ENCODE peak calls at places on chromosomes 7 and 10, in eight cellular contexts. R is C1 segment of cervical spinal cord; U is naive thymus-derived CD8-positive, alpha-beta T cell; F is EL; H is activated naive CD8-positive, alpha-beta T cell treated with anti-CD3 and anti-CD28 coated beads, Interleukin-2, amount 50 U/mL, for 24 hours; V is amniotic epithelial cell; B is tibial artery; O is T-cell. G is an unnamed sample.

GRCh38 chr10:122054046-122055025 is 65.4 kb downstream of the TACC2 start:
- DNase-seq in R (no peak), U (no peak), F (peak), H (peak), V (peak), B (peak), O (no peak), G (peak)

GRCh38 chr10:43100366-43100765 is 23.5 kb downstream of the RET start:
- DNase-seq in R (no peak), U (no peak), F (no peak), H (no peak), V (no peak), B (no peak), O (no peak), G (no peak)

GRCh38 chr10:43294241-43294658 is 27.4 kb upstream of the RASGEF1A start:
- DNase-seq in R (no peak), U (peak), F (no peak), H (peak), V (no peak), B (no peak), O (peak), G (no peak)

GRCh38 chr10:2367083-2367482 is 629.8 kb upstream of the ADARB2 start:
- DNase-seq in R (no peak), U (no peak), F (no peak), H (no peak), V (no peak), B (no peak), O (no peak), G (no peak)

GRCh38 chr10:48468130-48468790 is 136.6 kb downstream of the ARHGAP22 start:
- DNase-seq in R (no peak), U (no peak), F (no peak), H (no peak), V (no peak), B (no peak), O (peak), G (no peak)

GRCh38 chr7:118731854-118732253 is 507.4 kb downstream of the ANKRD7 start:
- DNase-seq in R (no peak), U (no peak), F (no peak), H (no peak), V (no peak), B (no peak), O (no peak), G (no peak)

GRCh38 chr7:24383055-24383454 is 99.1 kb downstream of the NPY start:
- DNase-seq in R (no peak), U (no peak), F (no peak), H (no peak), V (no peak), B (no peak), O (no peak), G (no peak)

GRCh38 chr10:35153723-35154122 is 27.1 kb downstream of the CREM start:
- DNase-seq in R (no peak), U (no peak), F (no peak), H (no peak), V (peak), B (no peak), O (no peak), G (no peak)

GRCh38 chr10:110434477-110435096 is 63.1 kb upstream of the DUSP5 start:
- DNase-seq in R (no peak), U (no peak), F (no peak), H (no peak), V (no peak), B (no peak), O (no peak), G (no peak)

GRCh38 chr7:50273870-50274269 is 30.6 kb upstream of the IKZF1 start:
- DNase-seq in R (no peak), U (no peak), F (no peak), H (no peak), V (no peak), B (no peak), O (no peak), G (no peak)

GRCh38 chr7:113890326-113891030 is 28.3 kb downstream of the PPP1R3A start:
- DNase-seq in R (no peak), U (no peak), F (peak), H (no peak), V (no peak), B (no peak), O (no peak), G (no peak)

GRCh38 chr7:51067757-51068156 is 248.9 kb downstream of the COBL start:
- DNase-seq in R (no peak), U (peak), F (peak), H (peak), V (peak), B (peak), O (peak), G (peak)

GRCh38 chr10:122301811-122302115 is 30.7 kb downstream of the BTBD16 start:
- DNase-seq in R (no peak), U (no peak), F (no peak), H (no peak), V (no peak), B (no peak), O (no peak), G (no peak)

GRCh38 chr7:122885583-122886356 is 490 bp downstream of the CADPS2 start:
- DNase-seq in R (no peak), U (no peak), F (peak), H (peak), V (peak), B (peak), O (no peak), G (peak)

GRCh38 chr10:91540714-91541113 is 92.2 kb downstream of the PPP1R3C start:
- DNase-seq in R (no peak), U (no peak), F (peak), H (no peak), V (no peak), B (no peak), O (no peak), G (peak)

GRCh38 chr10:16348891-16349290 is 87.9 kb upstream of the PTER start:
- DNase-seq in R (no peak), U (no peak), F (no peak), H (no peak), V (no peak), B (no peak), O (no peak), G (no peak)

GRCh38 chr7:28389504-28390385 is 22.6 kb upstream of the CREB5 start:
- DNase-seq in R (no peak), U (no peak), F (peak), H (no peak), V (peak), B (no peak), O (no peak), G (peak)

GRCh38 chr7:79050592-79050991 is 402.9 kb downstream of the MAGI2 start:
- DNase-seq in R (no peak), U (no peak), F (peak), H (no peak), V (peak), B (no peak), O (no peak), G (no peak)

GRCh38 chr7:156257904-156258303 is 382.7 kb upstream of the RNF32 start:
- DNase-seq in R (no peak), U (no peak), F (no peak), H (no peak), V (no peak), B (no peak), O (no peak), G (no peak)

GRCh38 chr7:117682681-117683385 is 190.4 kb downstream of the CTTNBP2 start:
- DNase-seq in R (no peak), U (no peak), F (no peak), H (no peak), V (peak), B (no peak), O (no peak), G (no peak)

GRCh38 chr7:25675789-25676474 is 447.6 kb upstream of the NPVF start:
- DNase-seq in R (no peak), U (no peak), F (no peak), H (no peak), V (no peak), B (no peak), O (no peak), G (no peak)

GRCh38 chr10:123134915-123135414 is 805 bp upstream of the HMX3 start:
- DNase-seq in R (no peak), U (no peak), F (no peak), H (no peak), V (no peak), B (no peak), O (no peak), G (no peak)

GRCh38 chr7:130008941-130009847 is 42.0 kb downstream of the ZC3HC1 start:
- DNase-seq in R (no peak), U (no peak), F (peak), H (no peak), V (no peak), B (no peak), O (no peak), G (no peak)

G was measured in AG20443.